ENCODE peak calls at places on chromosomes 5 and 9, in nine cellular contexts. One of them, this sample, is unnamed. For H3K4me1, the result is how much of the 10 kb centered on the place peaks cover.

GRCh38 chr5:43981556-43981955 is 378.6 kb downstream of the NNT start:
- ATAC-seq in PC-3: no peak
- ATAC-seq in A549: no peak
- ATAC-seq in right cardiac atrium: no peak
- ATAC-seq in GM23338: peak
- ATAC-seq in HepG2: peak
- ATAC-seq in psoas muscle: no peak
- ATAC-seq in left lung: no peak
- ATAC-seq in lower lobe of right lung: no peak
- ATAC-seq in this sample: no peak

GRCh38 chr5:23303433-23303832 is 204.0 kb upstream of the PRDM9 start:
- ATAC-seq in left lung: no peak
- ATAC-seq in PC-3: no peak
- ATAC-seq in A549: no peak
- ATAC-seq in GM23338: no peak
- ATAC-seq in lower lobe of right lung: no peak
- ATAC-seq in HepG2: no peak
- ATAC-seq in right cardiac atrium: no peak
- ATAC-seq in psoas muscle: no peak
- ATAC-seq in this sample: no peak

GRCh38 chr9:100111235-100111634 is 12.2 kb downstream of the INVS start:
- ATAC-seq in right cardiac atrium: peak
- ATAC-seq in PC-3: peak
- ATAC-seq in left lung: peak
- ATAC-seq in A549: no peak
- ATAC-seq in GM23338: no peak
- ATAC-seq in lower lobe of right lung: peak
- ATAC-seq in HepG2: no peak
- ATAC-seq in psoas muscle: peak
- ATAC-seq in this sample: peak

GRCh38 chr9:90981726-90982125 is 180.1 kb downstream of the SYK start:
- ATAC-seq in right cardiac atrium: no peak
- ATAC-seq in HepG2: no peak
- ATAC-seq in PC-3: no peak
- ATAC-seq in GM23338: no peak
- ATAC-seq in lower lobe of right lung: no peak
- ATAC-seq in A549: no peak
- ATAC-seq in left lung: no peak
- ATAC-seq in psoas muscle: no peak
- ATAC-seq in this sample: no peak

GRCh38 chr5:110063640-110064592 is 374.2 kb downstream of the MAN2A1 start:
- ATAC-seq in HepG2: no peak
- ATAC-seq in A549: no peak
- ATAC-seq in psoas muscle: no peak
- ATAC-seq in GM23338: no peak
- ATAC-seq in lower lobe of right lung: no peak
- ATAC-seq in PC-3: peak
- ATAC-seq in right cardiac atrium: no peak
- ATAC-seq in left lung: no peak
- ATAC-seq in this sample: no peak

GRCh38 chr9:76297721-76298239 is 96.4 kb downstream of the RFK start:
- ATAC-seq in psoas muscle: peak
- ATAC-seq in A549: no peak
- ATAC-seq in PC-3: no peak
- ATAC-seq in HepG2: no peak
- ATAC-seq in right cardiac atrium: peak
- ATAC-seq in left lung: peak
- ATAC-seq in GM23338: peak
- ATAC-seq in lower lobe of right lung: peak
- ATAC-seq in this sample: peak

GRCh38 chr5:14744296-14745187 is 80.0 kb downstream of the OTULIN start:
- ATAC-seq in A549: no peak
- ATAC-seq in PC-3: no peak
- ATAC-seq in psoas muscle: peak
- ATAC-seq in lower lobe of right lung: peak
- ATAC-seq in HepG2: peak
- ATAC-seq in GM23338: no peak
- ATAC-seq in left lung: no peak
- ATAC-seq in right cardiac atrium: peak
- ATAC-seq in this sample: no peak

GRCh38 chr5:93596676-93597441 is 13.8 kb downstream of the NR2F1 start:
- ATAC-seq in right cardiac atrium: peak
- ATAC-seq in lower lobe of right lung: peak
- ATAC-seq in GM23338: peak
- ATAC-seq in psoas muscle: no peak
- ATAC-seq in A549: no peak
- ATAC-seq in PC-3: peak
- ATAC-seq in HepG2: peak
- ATAC-seq in left lung: peak
- ATAC-seq in this sample: peak

GRCh38 chr9:123649909-123650308 is 280.0 kb downstream of the DENND1A start:
- ATAC-seq in left lung: no peak
- ATAC-seq in GM23338: no peak
- ATAC-seq in lower lobe of right lung: no peak
- ATAC-seq in PC-3: no peak
- ATAC-seq in psoas muscle: no peak
- ATAC-seq in HepG2: no peak
- ATAC-seq in A549: no peak
- ATAC-seq in right cardiac atrium: no peak
- ATAC-seq in this sample: no peak

GRCh38 chr5:135141303-135142268 is 107.6 kb upstream of the PITX1 start:
- ATAC-seq in HepG2: peak
- ATAC-seq in psoas muscle: peak
- ATAC-seq in A549: peak
- ATAC-seq in left lung: peak
- ATAC-seq in GM23338: no peak
- ATAC-seq in lower lobe of right lung: no peak
- ATAC-seq in right cardiac atrium: no peak
- ATAC-seq in PC-3: peak
- ATAC-seq in this sample: no peak

GRCh38 chr5:59236448-59236847 is 653.6 kb downstream of the RAB3C start:
- ATAC-seq in A549: peak
- ATAC-seq in GM23338: no peak
- ATAC-seq in PC-3: no peak
- ATAC-seq in psoas muscle: peak
- ATAC-seq in right cardiac atrium: peak
- ATAC-seq in HepG2: no peak
- ATAC-seq in left lung: no peak
- ATAC-seq in lower lobe of right lung: no peak
- ATAC-seq in this sample: no peak

GRCh38 chr9:115229496-115229895 is 111.5 kb upstream of the TNC start:
- ATAC-seq in right cardiac atrium: no peak
- ATAC-seq in HepG2: no peak
- ATAC-seq in psoas muscle: no peak
- ATAC-seq in A549: no peak
- ATAC-seq in left lung: no peak
- ATAC-seq in lower lobe of right lung: no peak
- ATAC-seq in GM23338: no peak
- ATAC-seq in PC-3: no peak
- ATAC-seq in this sample: no peak

GRCh38 chr5:174723979-174724483 is 351 bp upstream of the MSX2 start:
- ATAC-seq in lower lobe of right lung: peak
- ATAC-seq in left lung: peak
- ATAC-seq in right cardiac atrium: peak
- ATAC-seq in GM23338: no peak
- ATAC-seq in psoas muscle: peak
- ATAC-seq in PC-3: no peak
- ATAC-seq in A549: peak
- ATAC-seq in HepG2: no peak
- ATAC-seq in this sample: no peak

GRCh38 chr5:77423022-77423750 is 68.9 kb downstream of the WDR41 start:
- ATAC-seq in HepG2: no peak
- ATAC-seq in psoas muscle: no peak
- ATAC-seq in A549: no peak
- ATAC-seq in right cardiac atrium: no peak
- ATAC-seq in lower lobe of right lung: no peak
- ATAC-seq in PC-3: no peak
- ATAC-seq in GM23338: no peak
- ATAC-seq in left lung: no peak
- ATAC-seq in this sample: no peak

GRCh38 chr5:80191991-80192398 is 63.9 kb downstream of the SERINC5 start:
- ATAC-seq in HepG2: no peak
- ATAC-seq in right cardiac atrium: peak
- ATAC-seq in PC-3: no peak
- ATAC-seq in psoas muscle: peak
- ATAC-seq in lower lobe of right lung: peak
- ATAC-seq in GM23338: peak
- ATAC-seq in left lung: peak
- ATAC-seq in A549: no peak
- ATAC-seq in this sample: no peak

GRCh38 chr9:21001581-21001980 is 29.9 kb downstream of the HACD4 start:
- ATAC-seq in HepG2: no peak
- ATAC-seq in GM23338: no peak
- ATAC-seq in A549: no peak
- ATAC-seq in PC-3: no peak
- ATAC-seq in psoas muscle: no peak
- ATAC-seq in left lung: no peak
- ATAC-seq in lower lobe of right lung: no peak
- ATAC-seq in right cardiac atrium: no peak
- ATAC-seq in this sample: no peak

GRCh38 chr5:172556971-172557461 is 84.0 kb upstream of the NEURL1B start:
- ATAC-seq in GM23338: peak
- ATAC-seq in left lung: peak
- ATAC-seq in right cardiac atrium: peak
- ATAC-seq in psoas muscle: no peak
- ATAC-seq in HepG2: peak
- ATAC-seq in A549: no peak
- ATAC-seq in lower lobe of right lung: peak
- ATAC-seq in PC-3: no peak
- ATAC-seq in this sample: peak
- H3K4me1 ChIP-seq in GM23338: under half
- H3K4me1 ChIP-seq in left lung: under half
- H3K4me1 ChIP-seq in right cardiac atrium: under half
- H3K4me1 ChIP-seq in psoas muscle: under half
- H3K4me1 ChIP-seq in HepG2: under half
- H3K4me1 ChIP-seq in A549: under half
- H3K4me1 ChIP-seq in lower lobe of right lung: under half
- H3K4me1 ChIP-seq in PC-3: under half
- H3K4me1 ChIP-seq in this sample: under half

GRCh38 chr9:92962303-92962649 is 15.0 kb downstream of the FGD3 start:
- ATAC-seq in lower lobe of right lung: no peak
- ATAC-seq in GM23338: no peak
- ATAC-seq in left lung: no peak
- ATAC-seq in A549: no peak
- ATAC-seq in psoas muscle: no peak
- ATAC-seq in HepG2: no peak
- ATAC-seq in PC-3: no peak
- ATAC-seq in right cardiac atrium: no peak
- ATAC-seq in this sample: no peak
- H3K4me1 ChIP-seq in lower lobe of right lung: under half
- H3K4me1 ChIP-seq in GM23338: under half
- H3K4me1 ChIP-seq in left lung: under half
- H3K4me1 ChIP-seq in A549: under half
- H3K4me1 ChIP-seq in psoas muscle: under half
- H3K4me1 ChIP-seq in HepG2: under half
- H3K4me1 ChIP-seq in PC-3: under half
- H3K4me1 ChIP-seq in right cardiac atrium: under half
- H3K4me1 ChIP-seq in this sample: under half

DNA sequence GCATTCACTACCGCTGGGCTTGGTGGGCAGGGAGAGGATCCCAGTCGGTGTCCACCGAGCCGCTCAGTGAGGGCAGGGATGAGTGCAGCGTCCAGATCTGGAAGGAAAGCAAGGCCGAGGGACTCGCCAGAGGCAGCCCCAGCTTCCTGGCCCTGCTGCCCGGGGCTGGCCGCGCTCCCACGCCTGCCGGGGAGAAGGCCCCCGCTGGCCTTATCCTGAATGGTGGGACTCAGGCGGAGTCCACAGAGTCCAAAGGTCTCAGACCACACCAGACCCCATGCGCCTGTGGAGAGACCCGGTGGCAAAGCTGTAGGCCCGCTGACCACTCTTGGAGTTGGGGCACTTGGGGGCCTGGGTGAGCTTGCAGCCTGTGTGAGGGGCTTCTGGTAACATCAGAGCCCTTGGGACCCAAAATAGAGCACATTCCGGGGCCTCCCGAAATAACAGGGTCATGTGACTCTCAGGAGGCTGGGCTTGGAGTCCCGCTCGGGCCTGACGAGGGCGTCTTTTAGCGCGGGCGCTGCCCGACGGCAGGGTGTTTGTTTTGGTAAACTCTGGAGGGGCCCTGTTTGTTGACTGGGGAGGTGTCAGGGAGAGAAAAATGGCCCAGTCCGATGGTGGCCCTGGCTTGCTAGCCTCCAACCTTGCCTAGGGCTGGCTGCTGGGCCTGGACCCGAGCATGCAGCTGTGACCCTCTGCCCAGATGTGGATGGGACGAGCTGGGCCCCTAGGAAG is 2.8 kb downstream of the RXRA start:
- ATAC-seq in lower lobe of right lung: peak
- ATAC-seq in right cardiac atrium: peak
- ATAC-seq in left lung: peak
- ATAC-seq in PC-3: no peak
- ATAC-seq in HepG2: peak
- ATAC-seq in A549: no peak
- ATAC-seq in psoas muscle: peak
- ATAC-seq in GM23338: peak
- ATAC-seq in this sample: peak
- H3K4me1 ChIP-seq in lower lobe of right lung: half or more
- H3K4me1 ChIP-seq in right cardiac atrium: under half
- H3K4me1 ChIP-seq in left lung: half or more
- H3K4me1 ChIP-seq in PC-3: under half
- H3K4me1 ChIP-seq in HepG2: half or more
- H3K4me1 ChIP-seq in A549: half or more
- H3K4me1 ChIP-seq in psoas muscle: half or more
- H3K4me1 ChIP-seq in GM23338: under half
- H3K4me1 ChIP-seq in this sample: half or more

DNA sequence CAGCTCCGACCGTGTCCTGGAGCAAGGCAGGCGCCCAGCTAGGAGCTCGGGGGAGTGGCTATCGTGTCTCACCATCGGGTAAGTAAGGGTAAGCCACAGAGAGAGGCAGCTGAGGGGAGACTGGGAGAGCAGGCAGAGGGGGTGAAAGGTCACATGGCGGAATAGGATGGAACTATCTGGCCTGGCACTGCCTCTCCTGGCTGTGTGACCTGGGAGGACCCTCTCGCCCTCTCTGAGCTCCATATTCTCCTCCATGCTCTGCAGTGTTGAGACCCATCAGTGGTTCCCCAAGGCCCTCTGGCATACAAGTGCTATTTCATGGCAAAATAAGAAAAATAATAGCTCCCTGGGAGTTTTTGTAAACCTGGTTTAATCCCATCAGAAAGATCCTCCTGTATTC is 43.9 kb upstream of the ASS1 start:
- ATAC-seq in left lung: no peak
- ATAC-seq in PC-3: no peak
- ATAC-seq in psoas muscle: no peak
- ATAC-seq in HepG2: no peak
- ATAC-seq in GM23338: no peak
- ATAC-seq in A549: no peak
- ATAC-seq in lower lobe of right lung: no peak
- ATAC-seq in right cardiac atrium: no peak
- ATAC-seq in this sample: no peak
- H3K4me1 ChIP-seq in left lung: under half
- H3K4me1 ChIP-seq in PC-3: under half
- H3K4me1 ChIP-seq in psoas muscle: under half
- H3K4me1 ChIP-seq in HepG2: under half
- H3K4me1 ChIP-seq in GM23338: under half
- H3K4me1 ChIP-seq in A549: under half
- H3K4me1 ChIP-seq in lower lobe of right lung: under half
- H3K4me1 ChIP-seq in right cardiac atrium: under half
- H3K4me1 ChIP-seq in this sample: under half

This sample was measured in gastroesophageal sphincter.